ENCODE peak calls at places on chromosome 14, in seven cellular contexts. X, W, G, D, B, L and V are unnamed samples.

GRCh38 chr14:100532916-100533630 is 54.1 kb downstream of the BEGAIN start:
- DNase-seq in X (no peak), W (peak), G (no peak), D (no peak), B (no peak), L (peak), V (peak)

GRCh38 chr14:70842851-70843462 is 33.6 kb upstream of the MAP3K9 start:
- DNase-seq in X (no peak), W (no peak), G (no peak), D (no peak), B (no peak), L (no peak), V (no peak)

GRCh38 chr14:21092147-21093011 is 6.1 kb downstream of the ZNF219 start:
- DNase-seq in X (peak), W (peak), G (peak), D (no peak), B (peak), L (peak), V (peak)

GRCh38 chr14:57979376-57980048 is 113.6 kb upstream of the SLC35F4 start:
- DNase-seq in X (no peak), W (no peak), G (no peak), D (no peak), B (no peak), L (no peak), V (no peak)

GRCh38 chr14:101276309-101277091 is 284.8 kb upstream of the DIO3 start:
- DNase-seq in X (no peak), W (no peak), G (no peak), D (no peak), B (no peak), L (no peak), V (no peak)

GRCh38 chr14:64951291-64951690 is 8.7 kb upstream of the GPX2 start:
- DNase-seq in X (no peak), W (no peak), G (no peak), D (no peak), B (no peak), L (no peak), V (no peak)

GRCh38 chr14:50943261-50943942 is 881 bp downstream of the PYGL start:
- DNase-seq in X (peak), W (no peak), G (no peak), D (no peak), B (no peak), L (peak), V (peak)

GRCh38 chr14:32633930-32634329 is 304.7 kb upstream of the NPAS3 start:
- DNase-seq in X (no peak), W (no peak), G (no peak), D (no peak), B (no peak), L (no peak), V (no peak)

GRCh38 chr14:91889477-91890211 is 22.3 kb upstream of the TC2N start:
- DNase-seq in X (no peak), W (no peak), G (no peak), D (no peak), B (no peak), L (no peak), V (peak)

GRCh38 chr14:55092326-55092725 is 36.7 kb upstream of the LGALS3 start:
- DNase-seq in X (no peak), W (no peak), G (no peak), D (no peak), B (no peak), L (no peak), V (no peak)

GRCh38 chr14:26719514-26719913 is 121.7 kb upstream of the NOVA1 start:
- DNase-seq in X (no peak), W (no peak), G (no peak), D (no peak), B (no peak), L (no peak), V (no peak)

GRCh38 chr14:30874120-30874998 is at the start of gene COCH:
- DNase-seq in X (peak), W (no peak), G (no peak), D (no peak), B (no peak), L (no peak), V (peak)

GRCh38 chr14:96205994-96206392 is 1.4 kb downstream of the BDKRB2 start:
- DNase-seq in X (no peak), W (no peak), G (peak), D (no peak), B (no peak), L (no peak), V (no peak)

GRCh38 chr14:63164108-63164683 is 40.0 kb upstream of the RHOJ start:
- DNase-seq in X (no peak), W (peak), G (no peak), D (no peak), B (no peak), L (no peak), V (no peak)

GRCh38 chr14:95562892-95563685 is 28.2 kb downstream of the GLRX5 start:
- DNase-seq in X (no peak), W (no peak), G (no peak), D (no peak), B (no peak), L (no peak), V (peak)

GRCh38 chr14:100732766-100733100 is 6.0 kb downstream of the DLK1 start:
- DNase-seq in X (no peak), W (no peak), G (no peak), D (no peak), B (no peak), L (no peak), V (no peak)

GRCh38 chr14:24986206-24986893 is 63.6 kb downstream of the STXBP6 start:
- DNase-seq in X (no peak), W (no peak), G (no peak), D (no peak), B (no peak), L (no peak), V (no peak)

GRCh38 chr14:23131482-23131881 is 12.4 kb upstream of the CEBPE start:
- DNase-seq in X (no peak), W (no peak), G (no peak), D (no peak), B (no peak), L (no peak), V (no peak)

GRCh38 chr14:98548071-98548686 is 723.8 kb downstream of the BCL11B start:
- DNase-seq in X (no peak), W (no peak), G (no peak), D (no peak), B (no peak), L (no peak), V (no peak)

GRCh38 chr14:76942288-76942778 is 86.2 kb downstream of the IRF2BPL start:
- DNase-seq in X (no peak), W (no peak), G (no peak), D (no peak), B (no peak), L (no peak), V (no peak)

GRCh38 chr14:19838433-19838832 is 34.9 kb downstream of the OR4N2 start:
- DNase-seq in X (no peak), W (no peak), G (no peak), D (no peak), B (no peak), L (no peak), V (no peak)